ENCODE peak calls at places on chromosomes 7 and 10, in seven cellular contexts. K is stomach, N is Panc1, B is HCT116, X is prostate gland, O is upper lobe of left lung, H is GM23338. C is an unnamed sample.

GRCh38 chr10:86821600-86821999 is 65.2 kb downstream of the BMPR1A start:
- DNase-seq in K (no peak), N (no peak), B (no peak), X (no peak), O (no peak), H (no peak), C (no peak)

GRCh38 chr7:156816943-156817572 is 75.9 kb downstream of the LMBR1 start:
- DNase-seq in K (no peak), N (no peak), B (no peak), X (no peak), O (no peak), H (no peak), C (no peak)

GRCh38 chr10:60729106-60729505 is 49.2 kb upstream of the CDK1 start:
- DNase-seq in K (no peak), N (no peak), B (no peak), X (no peak), O (no peak), H (no peak), C (no peak)

GRCh38 chr7:32347244-32347828 is 142.8 kb downstream of the LSM5 start:
- DNase-seq in K (no peak), N (peak; percentile 12), B (peak; percentile 19), X (no peak), O (no peak), H (peak; percentile 55), C (peak; percentile 6)

GRCh38 chr10:184911-185310 is 49.7 kb downstream of the ZMYND11 start:
- DNase-seq in K (no peak), N (no peak), B (no peak), X (no peak), O (no peak), H (no peak), C (no peak)

GRCh38 chr10:110115784-110116520 is 91.5 kb upstream of the MXI1 start:
- DNase-seq in K (no peak), N (no peak), B (no peak), X (peak; percentile 11), O (no peak), H (no peak), C (no peak)

GRCh38 chr7:9856668-9857067 is 1117.0 kb upstream of the PHF14 start:
- DNase-seq in K (no peak), N (no peak), B (no peak), X (no peak), O (no peak), H (no peak), C (no peak)

GRCh38 chr10:112407696-112408095 is 33.8 kb downstream of the ACSL5 start:
- DNase-seq in K (no peak), N (no peak), B (no peak), X (no peak), O (no peak), H (no peak), C (no peak)

GRCh38 chr10:75111906-75112703 is 649 bp downstream of the SAMD8 start:
- DNase-seq in K (peak; percentile 50), N (no peak), B (peak; percentile 1), X (peak; percentile 41), O (peak; percentile 71), H (peak; percentile 76), C (no peak)

GRCh38 chr7:214410-215212 is 22.2 kb downstream of the FAM20C start:
- DNase-seq in K (peak; percentile 73), N (no peak), B (peak; percentile 18), X (no peak), O (peak; percentile 85), H (no peak), C (no peak)
- TF ChIP-seq POLR2AphosphoS5 in K (peak; percentile 32), N (no peak), B (no peak), X (peak; percentile 10), O (no peak), H (no peak), C (no peak)

GRCh38 chr7:26183545-26184282 is 16.8 kb downstream of the HNRNPA2B1 start:
- DNase-seq in K (no peak), N (no peak), B (no peak), X (no peak), O (no peak), H (no peak), C (no peak)
- TF ChIP-seq POLR2AphosphoS5 in K (no peak), N (peak; percentile 17), B (no peak), X (peak; percentile 12), O (no peak), H (peak; percentile 10), C (peak; percentile 27)

GRCh38 chr7:75532639-75533038 is 40.5 kb downstream of the SPDYE5 start:
- DNase-seq in K (no peak), N (no peak), B (no peak), X (no peak), O (no peak), H (no peak), C (no peak)
- TF ChIP-seq POLR2AphosphoS5 in K (no peak), N (no peak), B (no peak), X (no peak), O (no peak), H (no peak), C (no peak)

GRCh38 chr7:134806197-134806596 is 26.8 kb downstream of the CALD1 start:
- DNase-seq in K (no peak), N (no peak), B (no peak), X (no peak), O (no peak), H (no peak), C (no peak)

GRCh38 chr7:134813668-134814067 is 34.2 kb downstream of the CALD1 start:
- DNase-seq in K (no peak), N (no peak), B (no peak), X (no peak), O (no peak), H (no peak), C (no peak)

GRCh38 chr7:134814730-134815364 is 35.4 kb downstream of the CALD1 start:
- DNase-seq in K (no peak), N (no peak), B (no peak), X (no peak), O (no peak), H (no peak), C (no peak)

GRCh38 chr7:134809611-134810010 is 30.2 kb downstream of the CALD1 start:
- DNase-seq in K (no peak), N (no peak), B (no peak), X (no peak), O (no peak), H (no peak), C (no peak)

GRCh38 chr7:134811798-134812197 is 32.4 kb downstream of the CALD1 start:
- DNase-seq in K (no peak), N (no peak), B (no peak), X (no peak), O (no peak), H (no peak), C (no peak)
- TF ChIP-seq POLR2AphosphoS5 in K (no peak), N (no peak), B (no peak), X (no peak), O (no peak), H (no peak), C (no peak)

C was measured in SK-N-MC.